ENCODE peak calls at places on chromosomes 12 and 14, in seven cellular contexts. One of them, this sample, is unnamed.

GRCh38 chr12:77560714-77561113 is 270.0 kb upstream of the NAV3 start:
- DNase-seq in fibroblast of lung: no peak
- DNase-seq in HFFc6: no peak
- DNase-seq in A549: no peak
- DNase-seq in testis: no peak
- DNase-seq in GM10248: no peak
- DNase-seq in GM12864: no peak
- DNase-seq in this sample: no peak

GRCh38 chr14:91883770-91884169 is 16.4 kb upstream of the TC2N start:
- DNase-seq in HFFc6: no peak
- DNase-seq in GM12864: no peak
- DNase-seq in testis: peak
- DNase-seq in fibroblast of lung: peak
- DNase-seq in GM10248: no peak
- DNase-seq in A549: no peak
- DNase-seq in this sample: no peak

GRCh38 chr14:70780396-70781075 is 28.8 kb downstream of the MAP3K9 start:
- DNase-seq in fibroblast of lung: no peak
- DNase-seq in GM10248: peak
- DNase-seq in HFFc6: no peak
- DNase-seq in testis: peak
- DNase-seq in A549: no peak
- DNase-seq in GM12864: peak
- DNase-seq in this sample: no peak

GRCh38 chr12:62730649-62731377 is 204.1 kb downstream of the PPM1H start:
- DNase-seq in testis: no peak
- DNase-seq in A549: peak
- DNase-seq in fibroblast of lung: peak
- DNase-seq in GM12864: no peak
- DNase-seq in GM10248: no peak
- DNase-seq in HFFc6: peak
- DNase-seq in this sample: no peak

GRCh38 chr14:82710257-82710841 is 1176.7 kb upstream of the SEL1L start:
- DNase-seq in HFFc6: peak
- DNase-seq in GM12864: peak
- DNase-seq in fibroblast of lung: peak
- DNase-seq in A549: peak
- DNase-seq in GM10248: peak
- DNase-seq in testis: peak
- DNase-seq in this sample: peak

GRCh38 chr12:1885605-1886245 is 32.7 kb downstream of the CACNA2D4 start:
- DNase-seq in A549: no peak
- DNase-seq in HFFc6: no peak
- DNase-seq in fibroblast of lung: no peak
- DNase-seq in GM10248: no peak
- DNase-seq in GM12864: no peak
- DNase-seq in testis: no peak
- DNase-seq in this sample: no peak

GRCh38 chr12:53886996-53887395 is 51.6 kb upstream of the HOXC13 start:
- DNase-seq in A549: no peak
- DNase-seq in GM12864: no peak
- DNase-seq in GM10248: no peak
- DNase-seq in HFFc6: no peak
- DNase-seq in fibroblast of lung: no peak
- DNase-seq in testis: no peak
- DNase-seq in this sample: no peak

GRCh38 chr12:2494490-2495192 is 300.1 kb upstream of the FKBP4 start:
- DNase-seq in GM10248: no peak
- DNase-seq in A549: no peak
- DNase-seq in testis: peak
- DNase-seq in fibroblast of lung: peak
- DNase-seq in HFFc6: no peak
- DNase-seq in GM12864: no peak
- DNase-seq in this sample: no peak

GRCh38 chr14:97277711-97278110 is 480.5 kb downstream of the VRK1 start:
- DNase-seq in HFFc6: no peak
- DNase-seq in testis: no peak
- DNase-seq in fibroblast of lung: no peak
- DNase-seq in GM12864: no peak
- DNase-seq in GM10248: no peak
- DNase-seq in A549: no peak
- DNase-seq in this sample: no peak

GRCh38 chr12:127125607-127126259 is 1141.2 kb upstream of the TMEM132C start:
- DNase-seq in A549: peak
- DNase-seq in GM12864: no peak
- DNase-seq in HFFc6: peak
- DNase-seq in GM10248: no peak
- DNase-seq in fibroblast of lung: peak
- DNase-seq in testis: no peak
- DNase-seq in this sample: no peak

GRCh38 chr12:131457028-131457310 is 253.9 kb upstream of the SFSWAP start:
- DNase-seq in HFFc6: no peak
- DNase-seq in fibroblast of lung: no peak
- DNase-seq in testis: no peak
- DNase-seq in GM10248: no peak
- DNase-seq in GM12864: no peak
- DNase-seq in A549: no peak
- DNase-seq in this sample: no peak

GRCh38 chr12:6229823-6230222 is 29.6 kb downstream of the CD9 start:
- DNase-seq in fibroblast of lung: peak
- DNase-seq in HFFc6: peak
- DNase-seq in A549: no peak
- DNase-seq in testis: peak
- DNase-seq in GM10248: no peak
- DNase-seq in GM12864: no peak
- DNase-seq in this sample: no peak

GRCh38 chr14:23094666-23095195 is at the start of gene ACIN1:
- DNase-seq in GM10248: peak
- DNase-seq in GM12864: peak
- DNase-seq in testis: peak
- DNase-seq in HFFc6: peak
- DNase-seq in A549: no peak
- DNase-seq in fibroblast of lung: peak
- DNase-seq in this sample: peak

GRCh38 chr14:23481362-23481970 is 12.0 kb downstream of the NGDN start:
- DNase-seq in fibroblast of lung: peak
- DNase-seq in testis: no peak
- DNase-seq in HFFc6: peak
- DNase-seq in GM12864: no peak
- DNase-seq in A549: no peak
- DNase-seq in GM10248: no peak
- DNase-seq in this sample: no peak

GRCh38 chr12:62943779-62944395 is 8.9 kb upstream of the PPM1H start:
- DNase-seq in fibroblast of lung: no peak
- DNase-seq in GM12864: no peak
- DNase-seq in GM10248: no peak
- DNase-seq in HFFc6: no peak
- DNase-seq in testis: no peak
- DNase-seq in A549: no peak
- DNase-seq in this sample: no peak

GRCh38 chr12:71321531-71321930 is 118.1 kb upstream of the LGR5 start:
- DNase-seq in GM12864: no peak
- DNase-seq in HFFc6: no peak
- DNase-seq in A549: no peak
- DNase-seq in testis: no peak
- DNase-seq in fibroblast of lung: no peak
- DNase-seq in GM10248: no peak
- DNase-seq in this sample: no peak

GRCh38 chr14:21768116-21768874 is 94.7 kb upstream of the OR4E1 start:
- DNase-seq in fibroblast of lung: no peak
- DNase-seq in HFFc6: no peak
- DNase-seq in A549: peak
- DNase-seq in testis: no peak
- DNase-seq in GM10248: peak
- DNase-seq in GM12864: no peak
- DNase-seq in this sample: no peak

GRCh38 chr12:85179680-85180300 is 100.2 kb upstream of the ALX1 start:
- DNase-seq in GM10248: no peak
- DNase-seq in A549: no peak
- DNase-seq in fibroblast of lung: peak
- DNase-seq in HFFc6: no peak
- DNase-seq in GM12864: no peak
- DNase-seq in testis: no peak
- DNase-seq in this sample: no peak

GRCh38 chr12:109771746-109772621 is 58.4 kb downstream of the FAM222A start:
- DNase-seq in fibroblast of lung: no peak
- DNase-seq in testis: no peak
- DNase-seq in GM10248: no peak
- DNase-seq in HFFc6: no peak
- DNase-seq in A549: no peak
- DNase-seq in GM12864: no peak
- DNase-seq in this sample: no peak
- TF ChIP-seq CTCF in fibroblast of lung: no peak
- TF ChIP-seq CTCF in testis: no peak
- TF ChIP-seq CTCF in GM10248: no peak
- TF ChIP-seq CTCF in HFFc6: peak
- TF ChIP-seq CTCF in A549: peak
- TF ChIP-seq CTCF in GM12864: no peak
- TF ChIP-seq CTCF in this sample: no peak

GRCh38 chr14:20194101-20194500 is 3.4 kb downstream of the OR11G2 start:
- DNase-seq in fibroblast of lung: no peak
- DNase-seq in GM10248: no peak
- DNase-seq in HFFc6: no peak
- DNase-seq in A549: no peak
- DNase-seq in testis: no peak
- DNase-seq in GM12864: no peak
- DNase-seq in this sample: no peak

GRCh38 chr14:20197459-20197858 is 6.8 kb downstream of the OR11G2 start:
- DNase-seq in GM10248: no peak
- DNase-seq in A549: no peak
- DNase-seq in testis: no peak
- DNase-seq in GM12864: no peak
- DNase-seq in HFFc6: no peak
- DNase-seq in fibroblast of lung: no peak
- DNase-seq in this sample: no peak

GRCh38 chr14:20198991-20199390 is 8.3 kb downstream of the OR11G2 start:
- DNase-seq in GM12864: no peak
- DNase-seq in testis: no peak
- DNase-seq in A549: no peak
- DNase-seq in fibroblast of lung: no peak
- DNase-seq in HFFc6: no peak
- DNase-seq in GM10248: no peak
- DNase-seq in this sample: no peak

GRCh38 chr14:20191396-20191795 is 700 bp downstream of the OR11G2 start:
- DNase-seq in GM12864: no peak
- DNase-seq in HFFc6: no peak
- DNase-seq in fibroblast of lung: no peak
- DNase-seq in GM10248: no peak
- DNase-seq in testis: no peak
- DNase-seq in A549: no peak
- DNase-seq in this sample: no peak

GRCh38 chr14:20195911-20196310 is 5.2 kb downstream of the OR11G2 start:
- DNase-seq in GM10248: no peak
- DNase-seq in HFFc6: no peak
- DNase-seq in GM12864: no peak
- DNase-seq in fibroblast of lung: no peak
- DNase-seq in A549: no peak
- DNase-seq in testis: no peak
- DNase-seq in this sample: no peak
- TF ChIP-seq CTCF in GM10248: no peak
- TF ChIP-seq CTCF in HFFc6: no peak
- TF ChIP-seq CTCF in GM12864: no peak
- TF ChIP-seq CTCF in fibroblast of lung: no peak
- TF ChIP-seq CTCF in A549: no peak
- TF ChIP-seq CTCF in testis: no peak
- TF ChIP-seq CTCF in this sample: no peak

GRCh38 chr14:105364100-105364708 is 34.1 kb upstream of the TEX22 start:
- DNase-seq in GM12864: no peak
- DNase-seq in GM10248: no peak
- DNase-seq in testis: no peak
- DNase-seq in fibroblast of lung: peak
- DNase-seq in HFFc6: peak
- DNase-seq in A549: peak
- DNase-seq in this sample: no peak

GRCh38 chr14:105366386-105367074 is 31.8 kb upstream of the TEX22 start:
- DNase-seq in GM10248: no peak
- DNase-seq in fibroblast of lung: no peak
- DNase-seq in testis: no peak
- DNase-seq in A549: no peak
- DNase-seq in GM12864: no peak
- DNase-seq in HFFc6: no peak
- DNase-seq in this sample: no peak

GRCh38 chr14:105365101-105365500 is 33.2 kb upstream of the TEX22 start:
- DNase-seq in GM12864: no peak
- DNase-seq in testis: no peak
- DNase-seq in HFFc6: no peak
- DNase-seq in A549: no peak
- DNase-seq in GM10248: no peak
- DNase-seq in fibroblast of lung: no peak
- DNase-seq in this sample: no peak

GRCh38 chr14:105367116-105368031 is 31.0 kb upstream of the TEX22 start:
- DNase-seq in GM10248: no peak
- DNase-seq in testis: no peak
- DNase-seq in fibroblast of lung: no peak
- DNase-seq in A549: no peak
- DNase-seq in HFFc6: no peak
- DNase-seq in GM12864: no peak
- DNase-seq in this sample: no peak

DNA sequence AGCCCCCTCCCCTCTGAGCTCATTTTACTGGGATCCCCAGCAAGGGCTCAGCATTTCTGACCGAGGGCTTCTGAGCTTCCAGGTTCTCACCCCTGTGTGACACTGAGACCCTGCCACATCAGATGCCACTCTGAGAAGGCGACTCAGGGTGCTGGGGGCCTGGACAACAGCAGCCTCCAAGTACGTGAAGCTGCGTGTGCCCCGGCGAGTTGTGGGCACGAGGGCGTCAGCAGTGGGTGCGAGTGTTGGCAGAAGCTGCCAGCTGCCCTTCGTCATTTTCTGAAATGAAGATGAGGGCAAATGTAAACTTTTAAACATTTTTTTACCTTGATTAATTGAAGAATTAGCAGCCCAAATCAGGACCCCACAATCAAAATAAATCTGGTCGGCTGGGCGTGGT is 32.7 kb upstream of the TEX22 start:
- DNase-seq in GM12864: no peak
- DNase-seq in fibroblast of lung: no peak
- DNase-seq in A549: no peak
- DNase-seq in HFFc6: no peak
- DNase-seq in GM10248: no peak
- DNase-seq in testis: no peak
- DNase-seq in this sample: no peak
- TF ChIP-seq CTCF in GM12864: no peak
- TF ChIP-seq CTCF in fibroblast of lung: no peak
- TF ChIP-seq CTCF in A549: no peak
- TF ChIP-seq CTCF in HFFc6: no peak
- TF ChIP-seq CTCF in GM10248: no peak
- TF ChIP-seq CTCF in testis: no peak
- TF ChIP-seq CTCF in this sample: no peak

DNA sequence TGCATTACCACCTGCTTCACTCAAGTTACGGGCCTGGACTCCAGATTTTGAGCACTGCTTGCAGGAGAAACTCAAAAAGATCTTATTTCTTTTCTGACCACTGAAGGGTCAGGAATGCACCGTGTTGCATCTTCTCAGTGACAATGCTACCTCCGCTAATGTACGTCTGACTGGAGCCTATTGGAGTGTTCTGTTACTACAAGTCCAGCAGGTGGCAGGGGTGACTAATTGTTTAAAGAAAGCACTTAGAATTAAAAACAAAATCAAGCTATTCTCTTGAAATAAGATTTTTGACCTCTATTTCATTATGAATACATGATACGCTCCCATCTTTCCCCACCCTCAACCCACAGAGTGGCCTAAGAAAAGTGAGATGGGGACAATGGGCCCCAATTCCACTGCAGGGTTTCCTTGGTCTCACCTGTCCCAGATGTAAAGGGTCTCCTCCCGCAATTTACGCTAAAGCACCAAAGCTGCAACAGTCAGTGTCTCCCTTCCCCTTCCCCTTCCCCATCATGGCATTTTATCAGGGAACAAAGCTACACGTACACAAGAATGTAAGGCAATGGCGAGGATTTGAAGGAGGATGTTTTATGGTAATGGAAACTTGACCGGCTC is 2.2 kb downstream of the TBPL2 start:
- DNase-seq in HFFc6: peak
- DNase-seq in GM12864: no peak
- DNase-seq in GM10248: no peak
- DNase-seq in fibroblast of lung: peak
- DNase-seq in A549: peak
- DNase-seq in testis: peak
- DNase-seq in this sample: no peak
- TF ChIP-seq CTCF in HFFc6: peak
- TF ChIP-seq CTCF in GM12864: peak
- TF ChIP-seq CTCF in GM10248: peak
- TF ChIP-seq CTCF in fibroblast of lung: peak
- TF ChIP-seq CTCF in A549: peak
- TF ChIP-seq CTCF in testis: peak
- TF ChIP-seq CTCF in this sample: no peak

This sample was measured in omental fat pad.